ENCODE peak calls at places on chromosomes 3 and 15, in four cellular contexts. X is fibroblast of the aortic adventitia, U is psoas muscle, H is choroid plexus epithelial cell. V is an unnamed sample.

GRCh38 chr15:77546050-77546501 is 86.6 kb downstream of the LINGO1 start:
- DNase-seq in X (peak; percentile 90), U (no peak), H (peak; percentile 81), V (no peak)

GRCh38 chr3:178320481-178321352 is 215.5 kb upstream of the KCNMB2 start:
- DNase-seq in X (peak; percentile 79), U (no peak), H (peak; percentile 88), V (peak; percentile 80)

GRCh38 chr15:49926731-49927130 is 192.3 kb downstream of the ATP8B4 start:
- DNase-seq in X (no peak), U (no peak), H (no peak), V (no peak)

GRCh38 chr15:72340366-72340765 is 20.4 kb upstream of the CELF6 start:
- DNase-seq in X (peak; percentile 37), U (no peak), H (peak; percentile 28), V (no peak)

GRCh38 chr3:33956211-33956610 is 157.8 kb downstream of the PDCD6IP start:
- DNase-seq in X (no peak), U (no peak), H (no peak), V (no peak)

GRCh38 chr15:32855942-32856341 is 138.1 kb downstream of the GREM1 start:
- DNase-seq in X (peak; percentile 99), U (no peak), H (peak; percentile 99), V (peak; percentile 99)

GRCh38 chr15:25862469-25863066 is 559 bp downstream of the ATP10A start:
- DNase-seq in X (no peak), U (no peak), H (no peak), V (no peak)

GRCh38 chr3:154144825-154145465 is 23.8 kb downstream of the ARHGEF26 start:
- DNase-seq in X (no peak), U (no peak), H (peak; percentile 45), V (no peak)

GRCh38 chr15:90664650-90665287 is 52.4 kb upstream of the BLM start:
- DNase-seq in X (peak; percentile 52), U (peak; percentile 65), H (peak; percentile 60), V (no peak)

DNA sequence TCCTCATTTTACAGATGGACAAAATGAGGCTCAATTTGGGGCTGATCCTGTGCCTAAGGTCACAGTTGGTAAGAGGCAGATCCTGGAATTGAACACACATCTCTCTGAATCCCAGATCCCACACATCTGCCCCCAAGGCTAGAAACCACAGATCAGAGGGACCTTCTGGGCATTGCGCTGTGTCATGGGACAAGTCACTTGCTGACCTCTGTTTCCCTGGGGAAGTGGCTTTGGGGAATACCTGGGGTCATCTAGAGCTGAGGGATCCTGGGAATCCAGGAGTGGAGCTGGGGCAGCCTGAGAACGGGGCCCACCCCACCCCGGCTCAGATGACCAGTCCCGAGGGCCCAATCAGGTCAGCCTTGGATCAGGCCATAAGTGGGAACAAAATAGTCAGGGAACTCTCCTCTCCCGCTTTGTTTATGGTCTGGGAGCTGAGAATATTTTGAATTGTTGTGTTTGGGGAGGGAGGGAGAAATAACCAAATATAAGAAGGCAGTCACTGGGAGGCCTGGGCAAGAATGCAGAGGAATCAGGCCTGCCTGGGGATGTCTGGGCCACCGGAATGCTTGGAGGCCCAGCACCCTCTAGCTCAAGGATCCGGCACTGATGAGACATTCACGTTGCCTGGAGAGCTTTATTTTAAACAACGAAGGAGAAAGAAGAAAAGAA is 8.8 kb upstream of the SLC6A6 start:
- DNase-seq in X (no peak), U (no peak), H (peak; percentile 39), V (no peak)
- H3K4me3 ChIP-seq in X (no peak overlapping the region), U (no peak overlapping the region), H (no peak overlapping the region), V (no peak overlapping the region)

GRCh38 chr3:61853912-61854311 is 292.5 kb downstream of the PTPRG start:
- DNase-seq in X (no peak), U (no peak), H (peak; percentile 50), V (no peak)

GRCh38 chr3:61847784-61848462 is 286.6 kb downstream of the PTPRG start:
- DNase-seq in X (peak; percentile 73), U (peak; percentile 50), H (peak; percentile 41), V (no peak)

GRCh38 chr3:61844346-61844745 is 283.0 kb downstream of the PTPRG start:
- DNase-seq in X (no peak), U (no peak), H (no peak), V (no peak)

GRCh38 chr3:61846488-61846887 is 285.1 kb downstream of the PTPRG start:
- DNase-seq in X (no peak), U (no peak), H (no peak), V (no peak)

GRCh38 chr3:61848885-61849284 is 287.5 kb downstream of the PTPRG start:
- DNase-seq in X (peak; percentile 98), U (no peak), H (peak; percentile 90), V (no peak)
- H3K4me3 ChIP-seq in X (no peak overlapping the region), U (no peak overlapping the region), H (no peak overlapping the region), V (no peak overlapping the region)

DNA sequence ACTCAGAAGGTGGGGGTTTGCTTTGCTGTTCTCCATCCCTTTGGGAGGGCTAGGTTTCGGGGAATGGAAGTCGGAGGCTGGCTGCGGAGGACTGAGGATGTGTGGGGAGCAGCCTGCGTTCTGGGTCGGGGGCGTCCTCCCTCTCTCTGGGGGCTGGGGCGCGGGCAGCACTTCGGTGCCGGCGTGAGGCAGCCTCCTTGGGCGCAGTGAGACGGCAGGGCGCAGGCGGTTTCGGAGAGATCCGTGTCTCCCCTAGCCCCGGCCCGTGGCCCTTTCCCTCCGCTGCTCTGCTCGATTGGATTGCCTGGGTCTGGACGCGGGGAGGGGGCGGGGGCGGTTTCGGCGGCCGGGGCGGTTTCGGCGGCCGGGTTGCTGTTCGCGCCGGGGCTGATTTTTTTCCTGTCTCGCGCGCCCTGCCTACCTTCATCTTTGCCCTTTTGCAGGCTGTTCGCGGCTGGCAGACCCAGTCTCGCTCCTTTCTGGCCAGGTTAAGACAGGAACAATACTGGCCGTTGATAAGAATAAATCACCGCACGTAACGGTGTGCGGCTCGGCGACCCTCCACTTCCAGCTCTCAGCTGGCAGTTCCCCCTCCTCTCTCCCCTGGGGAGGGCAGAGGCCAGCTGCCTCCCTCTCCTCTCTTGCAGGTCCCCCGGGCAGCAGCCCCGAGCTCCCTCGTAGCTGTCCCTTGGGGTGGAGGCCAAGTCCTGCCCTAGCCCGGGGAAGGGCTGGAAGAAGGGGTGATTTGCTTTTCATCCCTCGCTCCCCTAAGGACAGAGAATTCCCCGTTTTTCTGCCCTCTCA is 1.6 kb downstream of the PTPRG start:
- DNase-seq in X (peak; percentile 31), U (peak; percentile 50), H (peak; percentile 44), V (no peak)
- H3K4me3 ChIP-seq in X (peak overlapping the region; percentile 88), U (peak overlapping the region; percentile 96), H (peak overlapping the region; percentile 84), V (peak overlapping the region; percentile 92)

GRCh38 chr3:187841552-187841951 is 96.3 kb upstream of the BCL6 start:
- DNase-seq in X (peak; percentile 5), U (no peak), H (no peak), V (no peak)

GRCh38 chr3:187843654-187844053 is 98.4 kb upstream of the BCL6 start:
- DNase-seq in X (no peak), U (no peak), H (no peak), V (no peak)

GRCh38 chr3:187836848-187837770 is 91.8 kb upstream of the BCL6 start:
- DNase-seq in X (peak; percentile 9), U (no peak), H (peak; percentile 40), V (no peak)

GRCh38 chr3:187838016-187838535 is 92.8 kb upstream of the BCL6 start:
- DNase-seq in X (no peak), U (no peak), H (no peak), V (no peak)

DNA sequence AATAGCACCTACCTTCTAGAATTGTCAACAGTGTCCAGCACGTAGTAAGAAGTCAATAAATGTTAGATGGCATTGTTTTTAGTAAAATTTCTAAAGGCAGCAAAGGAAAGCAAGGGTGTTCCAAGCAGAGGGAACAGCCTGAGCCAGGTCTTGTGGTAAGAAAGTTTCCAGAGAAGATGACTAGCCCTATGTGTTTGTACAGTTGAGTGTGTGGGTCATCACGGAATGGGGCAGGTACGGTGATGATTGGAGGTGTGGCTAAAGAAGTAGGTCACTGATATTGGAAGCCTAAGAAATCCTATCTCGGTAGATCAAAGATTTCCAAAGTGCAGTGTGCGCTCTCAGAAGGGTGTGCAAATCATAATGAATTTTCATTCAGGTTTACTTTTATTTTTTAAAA is 94.2 kb upstream of the BCL6 start:
- DNase-seq in X (no peak), U (no peak), H (no peak), V (no peak)
- H3K4me3 ChIP-seq in X (no peak overlapping the region), U (no peak overlapping the region), H (no peak overlapping the region), V (no peak overlapping the region)

GRCh38 chr3:187368765-187369450 is 723 bp downstream of the RTP4 start:
- DNase-seq in X (peak; percentile 42), U (no peak), H (no peak), V (no peak)
- H3K4me3 ChIP-seq in X (peak overlapping the region; percentile 65), U (peak overlapping the region; percentile 65), H (no peak overlapping the region), V (no peak overlapping the region)

V was measured in kidney epithelial cell.